ENCODE peak calls at places on chromosomes 13 and 19, in four cellular contexts. One of them, this sample, is unnamed.
A peak's percentile ranks its signal among the peaks of the same experiment; 100 is the strongest.

GRCh38 chr19:31519216-31519615 is 170.0 kb upstream of the TSHZ3 start:
- DNase-seq in HCT116: no peak
- DNase-seq in Panc1: no peak
- DNase-seq in HepG2: no peak
- DNase-seq in this sample: no peak

GRCh38 chr13:60001892-60002291 is 161.8 kb downstream of the DIAPH3 start:
- DNase-seq in HCT116: no peak
- DNase-seq in Panc1: no peak
- DNase-seq in HepG2: no peak
- DNase-seq in this sample: no peak

GRCh38 chr13:102460806-102461205 is 59.0 kb upstream of the FGF14 start:
- DNase-seq in HCT116: no peak
- DNase-seq in Panc1: no peak
- DNase-seq in HepG2: no peak
- DNase-seq in this sample: no peak

GRCh38 chr19:12603714-12604113 is 6.9 kb downstream of the ZNF490 start:
- DNase-seq in HCT116: no peak
- DNase-seq in Panc1: no peak
- DNase-seq in HepG2: no peak
- DNase-seq in this sample: no peak

GRCh38 chr19:16795731-16796130 is 33.5 kb upstream of the SIN3B start:
- DNase-seq in HCT116: no peak
- DNase-seq in Panc1: no peak
- DNase-seq in HepG2: no peak
- DNase-seq in this sample: no peak

GRCh38 chr19:52148256-52148655 is 8.5 kb upstream of the ZNF616 start:
- DNase-seq in HCT116: no peak
- DNase-seq in Panc1: no peak
- DNase-seq in HepG2: no peak
- DNase-seq in this sample: no peak

GRCh38 chr19:44697670-44698034 is 1.3 kb upstream of the CEACAM16 start:
- DNase-seq in HCT116: no peak
- DNase-seq in Panc1: no peak
- DNase-seq in HepG2: no peak
- DNase-seq in this sample: no peak

GRCh38 chr19:38162094-38162493 is 61.9 kb downstream of the DPF1 start:
- DNase-seq in HCT116: no peak
- DNase-seq in Panc1: no peak
- DNase-seq in HepG2: no peak
- DNase-seq in this sample: no peak

GRCh38 chr13:114104626-114105350 is 27.6 kb downstream of the RASA3 start:
- DNase-seq in HCT116: no peak
- DNase-seq in Panc1: no peak
- DNase-seq in HepG2: no peak
- DNase-seq in this sample: no peak

GRCh38 chr13:32047796-32048195 is 16.2 kb downstream of the FRY start:
- DNase-seq in HCT116: no peak
- DNase-seq in Panc1: no peak
- DNase-seq in HepG2: no peak
- DNase-seq in this sample: no peak

GRCh38 chr19:3047307-3048189 is 14.7 kb downstream of the TLE5 start:
- DNase-seq in HCT116: peak; percentile 63
- DNase-seq in Panc1: no peak
- DNase-seq in HepG2: peak; percentile 79
- DNase-seq in this sample: peak; percentile 73

GRCh38 chr13:45255253-45255987 is 54.6 kb upstream of the KCTD4 start:
- DNase-seq in HCT116: no peak
- DNase-seq in Panc1: no peak
- DNase-seq in HepG2: peak; percentile 52
- DNase-seq in this sample: no peak

GRCh38 chr19:43774103-43774939 is 6.5 kb downstream of the KCNN4 start:
- DNase-seq in HCT116: no peak
- DNase-seq in Panc1: no peak
- DNase-seq in HepG2: peak; percentile 63
- DNase-seq in this sample: no peak

GRCh38 chr19:21604941-21605548 is 99.6 kb downstream of the ZNF429 start:
- DNase-seq in HCT116: no peak
- DNase-seq in Panc1: no peak
- DNase-seq in HepG2: no peak
- DNase-seq in this sample: no peak

GRCh38 chr19:27779953-27780352 is 1433.0 kb downstream of the UQCRFS1 start:
- DNase-seq in HCT116: no peak
- DNase-seq in Panc1: no peak
- DNase-seq in HepG2: no peak
- DNase-seq in this sample: no peak

GRCh38 chr13:49877629-49878218 is 58.4 kb downstream of the SPRYD7 start:
- DNase-seq in HCT116: no peak
- DNase-seq in Panc1: no peak
- DNase-seq in HepG2: no peak
- DNase-seq in this sample: no peak

GRCh38 chr19:58513213-58513693 is 1.5 kb upstream of the SLC27A5 start:
- DNase-seq in HCT116: no peak
- DNase-seq in Panc1: no peak
- DNase-seq in HepG2: no peak
- DNase-seq in this sample: no peak

GRCh38 chr13:77309254-77309653 is 17.6 kb downstream of the MYCBP2 start:
- DNase-seq in HCT116: no peak
- DNase-seq in Panc1: no peak
- DNase-seq in HepG2: no peak
- DNase-seq in this sample: no peak

GRCh38 chr13:73074101-73074500 is 15.3 kb downstream of the KLF5 start:
- DNase-seq in HCT116: no peak
- DNase-seq in Panc1: no peak
- DNase-seq in HepG2: no peak
- DNase-seq in this sample: no peak

GRCh38 chr13:43758834-43759233 is 27.9 kb downstream of the ENOX1 start:
- DNase-seq in HCT116: no peak
- DNase-seq in Panc1: no peak
- DNase-seq in HepG2: no peak
- DNase-seq in this sample: no peak

GRCh38 chr13:113418722-113419049 is 34.6 kb downstream of the ADPRHL1 start:
- DNase-seq in HCT116: no peak
- DNase-seq in Panc1: no peak
- DNase-seq in HepG2: no peak
- DNase-seq in this sample: no peak

GRCh38 chr19:7989071-7989575 is 16.3 kb downstream of the ELAVL1 start:
- DNase-seq in HCT116: no peak
- DNase-seq in Panc1: no peak
- DNase-seq in HepG2: no peak
- DNase-seq in this sample: no peak

GRCh38 chr19:56091751-56092546 is 29.1 kb downstream of the ZNF787 start:
- DNase-seq in HCT116: no peak
- DNase-seq in Panc1: no peak
- DNase-seq in HepG2: no peak
- DNase-seq in this sample: no peak

GRCh38 chr19:2728783-2729387 is 7.7 kb upstream of the DIRAS1 start:
- DNase-seq in HCT116: no peak
- DNase-seq in Panc1: no peak
- DNase-seq in HepG2: no peak
- DNase-seq in this sample: no peak

GRCh38 chr19:4967738-4968461 is 1.0 kb upstream of the KDM4B start:
- DNase-seq in HCT116: no peak
- DNase-seq in Panc1: no peak
- DNase-seq in HepG2: no peak
- DNase-seq in this sample: no peak

GRCh38 chr13:101785858-101786257 is 333.4 kb downstream of the ITGBL1 start:
- DNase-seq in HCT116: peak; percentile 10
- DNase-seq in Panc1: peak; percentile 4
- DNase-seq in HepG2: peak; percentile 17
- DNase-seq in this sample: no peak

GRCh38 chr13:84823528-84823927 is 941.3 kb upstream of the SLITRK1 start:
- DNase-seq in HCT116: no peak
- DNase-seq in Panc1: no peak
- DNase-seq in HepG2: no peak
- DNase-seq in this sample: no peak

GRCh38 chr19:29714953-29715694 is at the start of gene C19orf12:
- DNase-seq in HCT116: no peak
- DNase-seq in Panc1: no peak
- DNase-seq in HepG2: peak; percentile 18
- DNase-seq in this sample: no peak

GRCh38 chr19:43534811-43535761 is 2.1 kb downstream of the ZNF575 start:
- DNase-seq in HCT116: no peak
- DNase-seq in Panc1: no peak
- DNase-seq in HepG2: peak; percentile 35
- DNase-seq in this sample: no peak

GRCh38 chr19:11125994-11126685 is 29.4 kb downstream of the SPC24 start:
- DNase-seq in HCT116: peak; percentile 39
- DNase-seq in Panc1: no peak
- DNase-seq in HepG2: peak; percentile 67
- DNase-seq in this sample: no peak

DNA sequence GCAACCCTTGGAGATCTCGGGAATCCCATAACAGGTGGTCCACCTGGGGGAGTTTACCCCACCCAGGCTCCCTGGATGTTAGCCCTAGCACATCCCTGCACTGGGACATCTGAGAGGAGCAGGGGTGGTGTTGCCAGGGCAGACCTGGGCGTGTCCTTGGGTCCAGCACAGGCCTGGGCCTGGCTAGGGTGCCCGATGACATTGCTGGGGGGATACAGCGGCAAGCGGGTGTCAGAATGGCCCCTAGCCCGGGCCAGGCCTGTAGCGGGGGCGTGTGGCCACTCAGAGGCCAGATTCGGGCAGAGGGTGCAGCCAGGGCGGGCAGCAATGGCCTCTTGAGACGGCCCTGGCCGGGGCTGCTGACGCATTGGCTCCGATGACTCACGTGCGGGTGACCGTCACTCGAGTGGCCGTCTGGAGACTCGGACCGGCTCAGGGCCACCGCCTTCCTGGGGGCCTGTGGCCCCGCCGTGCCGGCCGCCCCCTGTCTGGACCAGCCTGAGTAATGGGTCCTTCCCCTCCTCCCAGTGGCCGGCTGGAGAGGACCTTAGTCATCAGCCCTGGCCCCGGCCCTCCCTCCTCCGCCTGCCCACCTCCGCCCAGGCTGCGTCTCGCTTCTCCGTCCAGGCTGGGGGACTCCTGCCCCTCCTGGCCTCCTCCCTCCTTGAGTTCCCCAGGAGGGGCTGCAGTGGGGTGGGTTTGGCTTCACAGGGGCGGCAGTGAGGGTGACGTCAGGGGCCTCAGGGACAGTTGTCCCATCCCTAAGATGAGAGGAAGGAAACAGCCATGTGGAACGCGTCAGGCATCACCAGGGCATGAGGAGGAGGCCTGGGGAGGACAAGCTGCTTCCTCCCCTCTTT is 23.2 kb upstream of the CRTC1 start:
- DNase-seq in HCT116: no peak
- DNase-seq in Panc1: no peak
- DNase-seq in HepG2: no peak
- DNase-seq in this sample: no peak
- H3K4me3 ChIP-seq in HCT116: no peak overlapping the region
- H3K4me3 ChIP-seq in Panc1: no peak overlapping the region
- H3K4me3 ChIP-seq in HepG2: no peak overlapping the region
- H3K4me3 ChIP-seq in this sample: no peak overlapping the region

GRCh38 chr19:10026744-10027143 is 13.5 kb downstream of the RDH8 start:
- DNase-seq in HCT116: no peak
- DNase-seq in Panc1: no peak
- DNase-seq in HepG2: no peak
- DNase-seq in this sample: no peak

GRCh38 chr19:10021446-10021845 is 8.2 kb downstream of the RDH8 start:
- DNase-seq in HCT116: no peak
- DNase-seq in Panc1: no peak
- DNase-seq in HepG2: no peak
- DNase-seq in this sample: no peak

GRCh38 chr19:10021863-10022262 is 8.6 kb downstream of the RDH8 start:
- DNase-seq in HCT116: no peak
- DNase-seq in Panc1: no peak
- DNase-seq in HepG2: no peak
- DNase-seq in this sample: no peak

DNA sequence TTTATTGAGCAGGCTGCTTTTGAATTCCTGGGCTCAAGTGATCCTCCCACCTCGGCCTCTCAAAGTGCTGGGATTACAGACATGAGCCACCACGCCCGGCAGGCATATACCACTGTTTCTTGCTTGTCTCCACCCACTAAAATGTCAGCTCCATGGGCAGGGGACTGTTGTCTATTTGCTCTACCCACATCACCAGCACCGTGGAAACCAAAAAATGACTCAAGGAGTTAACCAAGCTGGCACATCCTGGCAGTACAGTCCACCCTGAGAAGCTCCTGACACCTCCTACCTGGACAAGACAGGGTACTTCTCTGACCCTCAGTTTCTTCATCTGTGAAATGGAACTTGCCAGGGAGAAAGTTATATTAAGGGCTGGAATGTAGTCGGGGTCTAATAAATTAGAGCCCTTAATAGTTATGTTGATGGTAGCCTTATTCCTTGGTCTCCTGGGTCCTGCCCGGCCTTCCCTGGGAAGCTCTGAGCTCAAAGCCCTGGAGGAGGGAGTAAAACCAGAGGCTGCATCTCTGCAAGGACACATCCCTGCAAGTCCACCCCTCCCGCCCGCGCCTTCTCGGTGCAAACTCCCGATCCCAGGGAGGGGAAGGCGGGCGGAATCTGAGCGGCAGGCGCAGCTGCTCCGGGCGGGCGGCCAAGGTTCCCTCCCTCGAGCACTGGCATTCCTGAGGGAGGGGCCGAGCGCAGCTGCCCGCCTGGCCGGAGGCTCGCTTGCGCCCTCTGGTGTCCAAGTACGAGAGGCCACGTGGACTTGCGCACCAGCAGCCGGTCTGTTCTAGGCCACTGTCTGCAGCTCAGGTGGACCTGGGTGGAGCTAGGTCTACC is 14.1 kb downstream of the RDH8 start:
- DNase-seq in HCT116: peak; percentile 90
- DNase-seq in Panc1: peak; percentile 50
- DNase-seq in HepG2: peak; percentile 82
- DNase-seq in this sample: no peak
- TF ChIP-seq POLR2AphosphoS5 in HCT116: peak; percentile 34
- TF ChIP-seq POLR2AphosphoS5 in Panc1: no peak
- TF ChIP-seq POLR2AphosphoS5 in HepG2: no peak
- TF ChIP-seq POLR2AphosphoS5 in this sample: peak; percentile 37

GRCh38 chr13:22561581-22561980 is 619.2 kb upstream of the SGCG start:
- DNase-seq in HCT116: no peak
- DNase-seq in Panc1: no peak
- DNase-seq in HepG2: no peak
- DNase-seq in this sample: no peak

GRCh38 chr13:22563272-22563671 is 617.5 kb upstream of the SGCG start:
- DNase-seq in HCT116: no peak
- DNase-seq in Panc1: no peak
- DNase-seq in HepG2: no peak
- DNase-seq in this sample: no peak

GRCh38 chr13:22562116-22562515 is 618.7 kb upstream of the SGCG start:
- DNase-seq in HCT116: no peak
- DNase-seq in Panc1: no peak
- DNase-seq in HepG2: no peak
- DNase-seq in this sample: no peak
- H3K27ac ChIP-seq in HCT116: no peak overlapping the region
- H3K27ac ChIP-seq in Panc1: no peak overlapping the region
- H3K27ac ChIP-seq in HepG2: no peak overlapping the region
- H3K27ac ChIP-seq in this sample: no peak overlapping the region

DNA sequence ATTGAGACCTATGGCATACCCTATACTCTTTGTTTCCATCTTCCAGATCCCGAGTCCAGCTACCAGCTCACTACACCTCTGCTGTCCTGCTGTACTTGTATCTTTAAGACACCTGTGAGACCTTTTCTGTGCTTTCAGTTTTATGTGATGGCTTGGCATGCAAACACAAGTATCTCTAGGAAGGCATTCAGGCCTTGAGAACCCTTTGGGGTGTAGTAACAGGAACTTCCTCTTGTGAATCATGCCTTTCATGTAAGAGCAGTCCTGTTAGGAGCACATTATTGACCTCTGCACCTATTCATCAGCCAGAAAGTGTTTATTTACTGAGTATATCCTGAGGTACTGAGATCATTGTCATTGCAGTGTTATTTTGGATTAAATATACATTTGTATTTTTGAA is 87.0 kb upstream of the HTR2A start:
- DNase-seq in HCT116: no peak
- DNase-seq in Panc1: no peak
- DNase-seq in HepG2: peak; percentile 32
- DNase-seq in this sample: no peak
- H3K4me3 ChIP-seq in HCT116: no peak overlapping the region
- H3K4me3 ChIP-seq in Panc1: no peak overlapping the region
- H3K4me3 ChIP-seq in HepG2: no peak overlapping the region
- H3K4me3 ChIP-seq in this sample: no peak overlapping the region